ENCODE peak calls at places on chromosomes 13 and 19, in ten cellular contexts. V is D721Med, X is WTC11, D is neural crest cell, S is IMR-90, U is nephron progenitor cell, L is HFFc6, E is cardiac fibroblast, Z is esophagus squamous epithelium, P is omental fat pad. I is an unnamed sample.

GRCh38 chr13:113776231-113777125 is 17.5 kb downstream of the TMEM255B start:
- DNase-seq in V (no peak), X (no peak), D (no peak), S (no peak), U (no peak), L (no peak), E (no peak), Z (no peak), P (no peak), I (no peak)

GRCh38 chr13:29204651-29205050 is 384.5 kb downstream of the MTUS2 start:
- DNase-seq in V (no peak), X (no peak), D (no peak), S (no peak), U (no peak), L (no peak), E (no peak), Z (no peak), P (no peak), I (no peak)

GRCh38 chr19:13765395-13766094 is 1.2 kb downstream of the MRI1 start:
- DNase-seq in V (no peak), X (no peak), D (no peak), S (no peak), U (no peak), L (peak), E (no peak), Z (no peak), P (no peak), I (no peak)

GRCh38 chr13:74795526-74795925 is 661.3 kb upstream of the KLF12 start:
- DNase-seq in V (no peak), X (no peak), D (no peak), S (no peak), U (no peak), L (no peak), E (no peak), Z (no peak), P (no peak), I (no peak)

GRCh38 chr13:49806126-49806536 is 13.6 kb upstream of the KPNA3 start:
- DNase-seq in V (no peak), X (no peak), D (no peak), S (no peak), U (no peak), L (no peak), E (no peak), Z (no peak), P (no peak), I (no peak)

GRCh38 chr13:79451500-79451962 is 29.4 kb upstream of the NDFIP2 start:
- DNase-seq in V (no peak), X (peak), D (no peak), S (peak), U (no peak), L (peak), E (peak), Z (no peak), P (no peak), I (no peak)

GRCh38 chr13:20125129-20125782 is 35.6 kb downstream of the GJA3 start:
- DNase-seq in V (no peak), X (no peak), D (no peak), S (peak), U (no peak), L (peak), E (peak), Z (no peak), P (no peak), I (no peak)

GRCh38 chr19:46784262-46785053 is 3.9 kb downstream of the SLC1A5 start:
- DNase-seq in V (peak), X (peak), D (peak), S (peak), U (peak), L (peak), E (peak), Z (no peak), P (peak), I (peak)

GRCh38 chr13:46211116-46211515 is 612 bp upstream of the LRRC63 start:
- DNase-seq in V (no peak), X (no peak), D (no peak), S (no peak), U (no peak), L (no peak), E (no peak), Z (no peak), P (no peak), I (no peak)

GRCh38 chr13:24212674-24213073 is 52.2 kb downstream of the SPATA13 start:
- DNase-seq in V (no peak), X (no peak), D (no peak), S (no peak), U (no peak), L (no peak), E (no peak), Z (no peak), P (no peak), I (no peak)

GRCh38 chr13:70203661-70204229 is 95.5 kb upstream of the KLHL1 start:
- DNase-seq in V (no peak), X (no peak), D (no peak), S (no peak), U (peak), L (no peak), E (no peak), Z (no peak), P (no peak), I (no peak)

GRCh38 chr13:51619614-51620013 is 35.4 kb downstream of the WDFY2 start:
- DNase-seq in V (no peak), X (no peak), D (no peak), S (peak), U (no peak), L (peak), E (peak), Z (no peak), P (no peak), I (no peak)

GRCh38 chr13:113907637-113908617 is 44.1 kb upstream of the GAS6 start:
- DNase-seq in V (no peak), X (no peak), D (no peak), S (peak), U (peak), L (peak), E (peak), Z (no peak), P (peak), I (no peak)

GRCh38 chr19:1465191-1466016 is 13.6 kb downstream of the C19orf25 start:
- DNase-seq in V (no peak), X (peak), D (no peak), S (peak), U (peak), L (no peak), E (peak), Z (no peak), P (no peak), I (no peak)

GRCh38 chr19:6865849-6866248 is 21.5 kb upstream of the ADGRE1 start:
- DNase-seq in V (no peak), X (no peak), D (no peak), S (no peak), U (no peak), L (no peak), E (no peak), Z (no peak), P (no peak), I (no peak)

GRCh38 chr13:83515267-83515666 is 367.0 kb downstream of the SLITRK1 start:
- DNase-seq in V (no peak), X (no peak), D (no peak), S (peak), U (no peak), L (peak), E (peak), Z (no peak), P (no peak), I (no peak)

DNA sequence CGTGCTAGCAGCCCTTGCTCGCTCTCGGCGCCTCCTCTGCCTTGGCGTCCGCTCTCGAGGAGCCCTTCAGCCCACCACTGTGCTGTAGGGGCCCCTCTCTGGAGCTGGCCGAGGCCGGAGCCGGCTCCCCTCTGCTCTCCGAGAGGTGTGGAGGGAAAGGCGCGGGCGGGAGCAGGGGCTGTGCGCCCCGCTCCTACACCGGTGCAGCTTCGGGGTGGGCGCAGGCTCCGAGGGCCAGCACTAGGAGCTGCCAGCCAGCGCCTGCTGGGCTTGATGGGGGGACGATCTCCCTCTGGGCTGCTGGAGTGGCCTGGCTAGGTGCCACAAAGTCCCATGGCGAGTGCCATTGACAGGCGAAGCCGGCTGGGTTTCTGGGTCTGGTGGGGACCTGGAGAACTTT is 365.5 kb downstream of the SLITRK1 start:
- DNase-seq in V (no peak), X (no peak), D (no peak), S (no peak), U (no peak), L (no peak), E (no peak), Z (no peak), P (no peak), I (no peak)
- TF ChIP-seq CTCF in V (no peak), X (no peak), D (no peak), S (no peak), U (no peak), L (no peak), E (no peak), Z (no peak), P (no peak), I (no peak)

DNA sequence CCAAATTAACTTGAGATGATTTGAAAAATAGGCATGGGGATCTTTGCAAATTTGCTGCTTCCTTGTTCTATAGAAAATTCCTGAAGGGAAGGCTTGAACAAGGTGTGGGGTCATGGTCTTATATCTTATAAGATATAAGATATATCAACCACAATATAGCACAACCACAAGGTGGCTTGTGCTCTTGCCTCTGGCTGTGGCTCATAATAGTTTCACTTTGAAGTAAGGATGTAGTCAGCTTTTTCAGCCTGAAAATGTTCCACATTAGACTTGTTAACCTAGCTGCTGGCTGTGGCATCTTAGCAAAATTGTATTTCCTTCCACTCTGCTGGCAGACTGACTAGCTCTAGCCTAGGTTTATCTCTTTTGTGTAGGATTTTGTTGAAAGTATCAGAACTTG is 169.7 kb downstream of the KLF5 start:
- DNase-seq in V (no peak), X (no peak), D (no peak), S (peak), U (no peak), L (peak), E (peak), Z (no peak), P (no peak), I (no peak)
- TF ChIP-seq CTCF in V (no peak), X (no peak), D (no peak), S (no peak), U (no peak), L (peak), E (no peak), Z (peak), P (no peak), I (no peak)

DNA sequence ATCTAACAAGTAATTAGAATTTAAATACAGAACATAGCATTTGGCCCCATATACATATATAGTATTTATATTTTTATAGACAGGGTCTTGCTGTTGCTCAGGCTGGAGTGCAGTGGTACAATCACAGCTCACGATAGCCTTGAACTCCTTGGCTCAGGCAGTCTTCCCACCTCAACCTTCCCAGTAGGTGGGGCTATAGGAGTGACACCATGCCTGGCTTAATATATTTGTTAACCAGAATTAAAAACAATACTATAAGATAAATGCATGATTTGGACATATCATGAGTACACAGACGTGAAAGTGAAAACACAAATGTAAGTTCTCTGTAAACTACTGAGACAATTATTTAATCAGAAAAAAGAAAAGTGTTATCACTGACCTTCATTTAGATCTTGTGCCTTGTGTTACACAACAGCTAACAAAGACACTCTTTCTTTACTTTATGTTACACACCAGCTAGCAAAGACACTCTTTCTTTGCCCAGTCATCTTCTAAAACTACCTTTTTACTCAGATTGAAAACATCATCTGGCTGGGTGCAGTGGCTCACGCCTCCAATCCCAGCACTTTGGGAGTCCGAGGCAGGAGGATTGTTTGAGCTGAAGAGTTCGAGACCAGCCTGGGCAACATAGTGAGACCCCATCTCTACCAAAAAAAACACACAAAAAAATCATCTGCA is 22.6 kb downstream of the CARS2 start:
- DNase-seq in V (no peak), X (no peak), D (no peak), S (peak), U (no peak), L (peak), E (peak), Z (no peak), P (no peak), I (no peak)
- TF ChIP-seq CTCF in V (peak), X (no peak), D (peak), S (peak), U (peak), L (peak), E (peak), Z (peak), P (no peak), I (peak)

GRCh38 chr19:42683917-42684513 is 56.3 kb downstream of the PSG3 start:
- DNase-seq in V (no peak), X (peak), D (peak), S (peak), U (peak), L (no peak), E (peak), Z (no peak), P (no peak), I (no peak)
- TF ChIP-seq CTCF in V (peak), X (peak), D (peak), S (peak), U (peak), L (peak), E (peak), Z (peak), P (no peak), I (peak)

GRCh38 chr19:12139885-12140544 is at the start of gene ZNF20:
- DNase-seq in V (peak), X (peak), D (peak), S (peak), U (peak), L (peak), E (peak), Z (peak), P (peak), I (peak)
- TF ChIP-seq CTCF in V (no peak), X (no peak), D (no peak), S (no peak), U (no peak), L (no peak), E (no peak), Z (no peak), P (no peak), I (no peak)

DNA sequence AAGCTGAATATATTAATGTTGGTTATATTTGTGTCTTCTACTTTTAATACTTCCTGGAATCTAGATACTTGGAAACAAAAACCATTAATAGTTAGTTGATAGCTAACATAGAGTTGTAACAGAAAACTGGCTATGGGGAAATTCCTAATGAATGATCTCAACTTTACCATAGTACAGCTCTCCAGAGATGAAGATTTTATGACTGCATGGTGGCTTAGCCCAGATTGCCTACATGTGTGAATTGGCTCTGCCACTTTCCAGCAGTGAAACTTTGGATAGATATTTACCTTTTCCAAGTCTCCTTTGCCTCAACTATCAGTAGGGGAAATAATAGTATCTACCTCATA is 161.0 kb downstream of the LACC1 start:
- DNase-seq in V (no peak), X (no peak), D (no peak), S (peak), U (no peak), L (no peak), E (peak), Z (no peak), P (no peak), I (no peak)
- TF ChIP-seq CTCF in V (no peak), X (no peak), D (no peak), S (no peak), U (no peak), L (no peak), E (no peak), Z (no peak), P (no peak), I (no peak)

GRCh38 chr19:3079578-3079977 is 14.6 kb upstream of the GNA11 start:
- DNase-seq in V (no peak), X (no peak), D (no peak), S (no peak), U (no peak), L (no peak), E (no peak), Z (no peak), P (no peak), I (no peak)

GRCh38 chr19:3073159-3073563 is 10.9 kb upstream of the TLE5 start:
- DNase-seq in V (peak), X (no peak), D (no peak), S (peak), U (no peak), L (peak), E (peak), Z (no peak), P (no peak), I (no peak)

GRCh38 chr19:3075605-3076431 is 13.5 kb upstream of the TLE5 start:
- DNase-seq in V (peak), X (peak), D (peak), S (no peak), U (peak), L (no peak), E (no peak), Z (no peak), P (peak), I (no peak)

GRCh38 chr19:3071764-3072163 is 9.5 kb upstream of the TLE5 start:
- DNase-seq in V (no peak), X (no peak), D (no peak), S (no peak), U (no peak), L (no peak), E (no peak), Z (no peak), P (no peak), I (no peak)

GRCh38 chr19:3073931-3074595 is 11.8 kb upstream of the TLE5 start:
- DNase-seq in V (no peak), X (no peak), D (no peak), S (no peak), U (no peak), L (no peak), E (peak), Z (no peak), P (no peak), I (no peak)
- TF ChIP-seq CTCF in V (peak), X (no peak), D (no peak), S (peak), U (no peak), L (no peak), E (peak), Z (no peak), P (no peak), I (no peak)

GRCh38 chr13:111153977-111154332 is 38.8 kb downstream of the ARHGEF7 start:
- DNase-seq in V (no peak), X (no peak), D (no peak), S (no peak), U (peak), L (no peak), E (no peak), Z (no peak), P (peak), I (no peak)
- TF ChIP-seq CTCF in V (no peak), X (no peak), D (no peak), S (no peak), U (no peak), L (peak), E (peak), Z (peak), P (no peak), I (peak)